ENCODE peak calls at places on chromosome 19, in five cellular contexts. B is EL, U is kidney, Y is RWPE1, I is NCI-H1694 treated with DMSO at 0.1 percent for 48 hours. X is an unnamed sample.

GRCh38 chr19:13996928-13997636 is 9.0 kb downstream of the RFX1 start:
- DNase-seq in U (peak; percentile 57), I (no peak), B (no peak), Y (no peak), X (no peak)

GRCh38 chr19:13001502-13002388 is 6.5 kb downstream of the NFIX start:
- DNase-seq in Y (no peak), B (no peak), U (peak; percentile 85), I (no peak), X (no peak)

GRCh38 chr19:50932018-50932689 is 20.7 kb downstream of the KLK5 start:
- DNase-seq in I (no peak), U (no peak), B (no peak), Y (peak; percentile 89), X (peak; percentile 99)

GRCh38 chr19:28504139-28504538 is 708.8 kb downstream of the UQCRFS1 start:
- DNase-seq in B (no peak), U (no peak), I (no peak), Y (no peak), X (no peak)

GRCh38 chr19:11152318-11153062 is 3.1 kb downstream of the SPC24 start:
- DNase-seq in U (peak; percentile 85), Y (peak; percentile 35), I (no peak), B (peak; percentile 74), X (peak; percentile 41)

GRCh38 chr19:53977991-53978731 is 13.3 kb upstream of the CACNG6 start:
- DNase-seq in Y (peak; percentile 80), I (no peak), B (peak; percentile 86), U (no peak), X (peak; percentile 22)

GRCh38 chr19:10979950-10980349 is 19.1 kb downstream of the SMARCA4 start:
- DNase-seq in Y (no peak), I (no peak), B (no peak), U (no peak), X (no peak)

GRCh38 chr19:2495130-2495641 is 19.3 kb downstream of the GADD45B start:
- DNase-seq in I (no peak), B (peak; percentile 61), U (peak; percentile 94), Y (peak; percentile 67), X (peak; percentile 55)

GRCh38 chr19:48556163-48556562 is 4.2 kb downstream of the SULT2B1 start:
- DNase-seq in I (peak; percentile 21), Y (peak; percentile 79), U (no peak), B (peak; percentile 71), X (peak; percentile 60)

GRCh38 chr19:47781590-47782318 is 3.3 kb downstream of the SELENOW start:
- DNase-seq in Y (no peak), I (no peak), B (no peak), U (no peak), X (no peak)

GRCh38 chr19:19457691-19458090 is 52.2 kb downstream of the GATAD2A start:
- DNase-seq in Y (no peak), U (peak; percentile 29), B (no peak), I (no peak), X (no peak)

GRCh38 chr19:29841209-29841558 is 29.4 kb downstream of the CCNE1 start:
- DNase-seq in B (peak; percentile 53), I (no peak), Y (no peak), U (no peak), X (peak; percentile 15)

GRCh38 chr19:5913739-5914357 is at the start of gene CAPS:
- DNase-seq in Y (peak; percentile 74), B (peak; percentile 64), U (peak; percentile 94), I (no peak), X (peak; percentile 72)

GRCh38 chr19:42229855-42230331 is 9.8 kb downstream of the ZNF526 start:
- DNase-seq in B (no peak), Y (no peak), U (peak; percentile 63), I (no peak), X (no peak)

GRCh38 chr19:38162632-38163031 is 61.4 kb downstream of the DPF1 start:
- DNase-seq in I (no peak), U (no peak), Y (no peak), B (no peak), X (no peak)

GRCh38 chr19:6890938-6891337 is 3.6 kb downstream of the ADGRE1 start:
- DNase-seq in B (no peak), I (no peak), U (no peak), Y (no peak), X (no peak)

GRCh38 chr19:6032827-6033226 is 54.9 kb upstream of the RANBP3 start:
- DNase-seq in U (peak; percentile 17), Y (no peak), I (no peak), B (no peak), X (no peak)

GRCh38 chr19:52898101-52898500 is 666 bp upstream of the ZNF320 start:
- DNase-seq in I (no peak), B (peak; percentile 1), U (peak; percentile 76), Y (no peak), X (no peak)

GRCh38 chr19:50820086-50820485 is 3.5 kb downstream of the KLK1 start:
- DNase-seq in U (no peak), Y (no peak), I (no peak), B (no peak), X (no peak)

GRCh38 chr19:19240476-19240875 is 28.7 kb downstream of the NCAN start:
- DNase-seq in B (no peak), I (no peak), U (no peak), Y (no peak), X (no peak)

GRCh38 chr19:55305491-55305890 is 19.6 kb downstream of the TMEM150B start:
- DNase-seq in I (no peak), U (no peak), B (peak; percentile 37), Y (peak; percentile 48), X (peak; percentile 18)